ENCODE peak calls at places on chromosomes 7 and 10, in four cellular contexts. R is heart left ventricle; E is CD8-positive, alpha-beta T cell; B is pons. L is an unnamed sample.

GRCh38 chr7:41504581-41504980 is 198.3 kb downstream of the INHBA start:
- DNase-seq in R (no peak), E (no peak), B (no peak), L (no peak)

GRCh38 chr7:139043823-139044812 is 8.3 kb upstream of the ZC3HAV1L start:
- DNase-seq in R (no peak), E (peak; percentile 78), B (no peak), L (peak; percentile 56)

GRCh38 chr10:12432402-12433189 is 83.2 kb downstream of the CAMK1D start:
- DNase-seq in R (no peak), E (no peak), B (no peak), L (no peak)

GRCh38 chr10:120503695-120504094 is 46.7 kb downstream of the PLPP4 start:
- DNase-seq in R (no peak), E (no peak), B (no peak), L (no peak)

GRCh38 chr7:73906874-73907273 is 45.9 kb downstream of the TMEM270 start:
- DNase-seq in R (no peak), E (no peak), B (no peak), L (no peak)

GRCh38 chr10:83917519-83918506 is 221.5 kb upstream of the GHITM start:
- DNase-seq in R (no peak), E (no peak), B (peak; percentile 55), L (no peak)

GRCh38 chr10:2201534-2202104 is 464.3 kb upstream of the ADARB2 start:
- DNase-seq in R (no peak), E (no peak), B (no peak), L (no peak)

GRCh38 chr10:80603516-80603915 is 65.8 kb downstream of the SH2D4B start:
- DNase-seq in R (no peak), E (no peak), B (no peak), L (no peak)

GRCh38 chr7:151078233-151079040 is 2.2 kb downstream of the FASTK start:
- DNase-seq in R (no peak), E (no peak), B (no peak), L (no peak)

GRCh38 chr10:121531076-121531829 is 67.0 kb downstream of the FGFR2 start:
- DNase-seq in R (no peak), E (no peak), B (no peak), L (no peak)

GRCh38 chr10:129023057-129023456 is 444.0 kb upstream of the MGMT start:
- DNase-seq in R (peak; percentile 77), E (no peak), B (peak; percentile 20), L (no peak)

GRCh38 chr7:133845005-133845404 is 282.1 kb upstream of the LRGUK start:
- DNase-seq in R (no peak), E (no peak), B (no peak), L (no peak)

GRCh38 chr10:126663328-126663727 is 7.2 kb downstream of the C10orf90 start:
- DNase-seq in R (peak; percentile 73), E (no peak), B (peak; percentile 98), L (no peak)

GRCh38 chr7:1846331-1847065 is 176.4 kb downstream of the ELFN1 start:
- DNase-seq in R (no peak), E (no peak), B (no peak), L (no peak)

GRCh38 chr10:116765549-116766162 is 23.3 kb upstream of the HSPA12A start:
- DNase-seq in R (peak; percentile 10), E (no peak), B (peak; percentile 65), L (peak; percentile 23)

GRCh38 chr10:31318854-31319601 is at the start of gene ZEB1:
- DNase-seq in R (peak; percentile 95), E (peak; percentile 90), B (no peak), L (peak; percentile 86)

GRCh38 chr7:130189281-130189782 is 15.9 kb downstream of the TMEM209 start:
- DNase-seq in R (no peak), E (no peak), B (no peak), L (no peak)

GRCh38 chr7:152512711-152513110 is 76.9 kb upstream of the KMT2C start:
- DNase-seq in R (no peak), E (no peak), B (no peak), L (no peak)

GRCh38 chr10:52316005-52316404 is 1.9 kb downstream of the DKK1 start:
- DNase-seq in R (no peak), E (no peak), B (no peak), L (no peak)

GRCh38 chr10:131354380-131354779 is 42.9 kb upstream of the TCERG1L start:
- DNase-seq in R (no peak), E (no peak), B (no peak), L (no peak)

GRCh38 chr7:159317294-159317693 is 172.6 kb upstream of the VIPR2 start:
- DNase-seq in R (no peak), E (no peak), B (no peak), L (no peak)

GRCh38 chr7:133815677-133816210 is 311.4 kb upstream of the LRGUK start:
- DNase-seq in R (no peak), E (no peak), B (no peak), L (no peak)

GRCh38 chr10:121988361-121989324 is at the start of gene TACC2:
- DNase-seq in R (no peak), E (no peak), B (no peak), L (no peak)

GRCh38 chr7:31500656-31501055 is 13.2 kb upstream of the ITPRID1 start:
- DNase-seq in R (no peak), E (no peak), B (no peak), L (no peak)

L was measured in activated T-cell treated with anti-CD3 and anti-CD28 coated beads for 1 hour.